ENCODE peak calls at places on chromosomes 3 and 15, in four cellular contexts. One of them, this sample, is unnamed.

GRCh38 chr15:42057744-42058646 is 36.4 kb downstream of the PLA2G4D start:
- DNase-seq in Peyer's patch: peak; percentile 12
- DNase-seq in mammary epithelial cell: no peak
- DNase-seq in mucosa of descending colon: no peak
- DNase-seq in this sample: no peak

GRCh38 chr15:41640985-41641384 is 19.2 kb upstream of the MGA start:
- DNase-seq in Peyer's patch: no peak
- DNase-seq in mammary epithelial cell: no peak
- DNase-seq in mucosa of descending colon: no peak
- DNase-seq in this sample: no peak

GRCh38 chr3:17518189-17519059 is 224.0 kb downstream of the TBC1D5 start:
- DNase-seq in Peyer's patch: no peak
- DNase-seq in mammary epithelial cell: no peak
- DNase-seq in mucosa of descending colon: no peak
- DNase-seq in this sample: no peak

GRCh38 chr3:173066044-173066679 is 74.9 kb downstream of the SPATA16 start:
- DNase-seq in Peyer's patch: no peak
- DNase-seq in mammary epithelial cell: no peak
- DNase-seq in mucosa of descending colon: no peak
- DNase-seq in this sample: no peak

GRCh38 chr3:143538577-143538981 is 309.7 kb downstream of the SLC9A9 start:
- DNase-seq in Peyer's patch: no peak
- DNase-seq in mammary epithelial cell: peak; percentile 45
- DNase-seq in mucosa of descending colon: no peak
- DNase-seq in this sample: no peak

GRCh38 chr3:23702198-23702597 is 103.6 kb upstream of the UBE2E1 start:
- DNase-seq in Peyer's patch: no peak
- DNase-seq in mammary epithelial cell: no peak
- DNase-seq in mucosa of descending colon: no peak
- DNase-seq in this sample: no peak

GRCh38 chr15:88511161-88511560 is 35.3 kb downstream of the DET1 start:
- DNase-seq in Peyer's patch: no peak
- DNase-seq in mammary epithelial cell: no peak
- DNase-seq in mucosa of descending colon: no peak
- DNase-seq in this sample: no peak

GRCh38 chr3:50620846-50621245 is 3.9 kb downstream of the MAPKAPK3 start:
- DNase-seq in Peyer's patch: no peak
- DNase-seq in mammary epithelial cell: no peak
- DNase-seq in mucosa of descending colon: no peak
- DNase-seq in this sample: no peak

GRCh38 chr3:149151843-149152242 is 22.4 kb downstream of the HPS3 start:
- DNase-seq in Peyer's patch: no peak
- DNase-seq in mammary epithelial cell: peak; percentile 18
- DNase-seq in mucosa of descending colon: no peak
- DNase-seq in this sample: no peak

GRCh38 chr15:52518487-52518886 is 10.2 kb downstream of the MYO5A start:
- DNase-seq in Peyer's patch: no peak
- DNase-seq in mammary epithelial cell: no peak
- DNase-seq in mucosa of descending colon: no peak
- DNase-seq in this sample: no peak

GRCh38 chr3:136954980-136955780 is 2.6 kb upstream of the IL20RB start:
- DNase-seq in Peyer's patch: no peak
- DNase-seq in mammary epithelial cell: no peak
- DNase-seq in mucosa of descending colon: no peak
- DNase-seq in this sample: no peak

GRCh38 chr3:4943553-4943952 is 35.7 kb upstream of the BHLHE40 start:
- DNase-seq in Peyer's patch: no peak
- DNase-seq in mammary epithelial cell: no peak
- DNase-seq in mucosa of descending colon: no peak
- DNase-seq in this sample: no peak

GRCh38 chr15:78761020-78761419 is 50.2 kb downstream of the ADAMTS7 start:
- DNase-seq in Peyer's patch: no peak
- DNase-seq in mammary epithelial cell: no peak
- DNase-seq in mucosa of descending colon: peak; percentile 26
- DNase-seq in this sample: no peak

GRCh38 chr15:93047621-93048425 is 41.2 kb downstream of the RGMA start:
- DNase-seq in Peyer's patch: no peak
- DNase-seq in mammary epithelial cell: no peak
- DNase-seq in mucosa of descending colon: no peak
- DNase-seq in this sample: no peak

GRCh38 chr15:37794947-37795346 is 139.5 kb upstream of the TMCO5A start:
- DNase-seq in Peyer's patch: no peak
- DNase-seq in mammary epithelial cell: no peak
- DNase-seq in mucosa of descending colon: no peak
- DNase-seq in this sample: no peak

GRCh38 chr3:151925876-151926275 is 52.4 kb downstream of the SUCNR1 start:
- DNase-seq in Peyer's patch: no peak
- DNase-seq in mammary epithelial cell: peak; percentile 74
- DNase-seq in mucosa of descending colon: no peak
- DNase-seq in this sample: no peak

GRCh38 chr3:53775834-53776251 is 70.4 kb downstream of the CHDH start:
- DNase-seq in Peyer's patch: no peak
- DNase-seq in mammary epithelial cell: peak; percentile 63
- DNase-seq in mucosa of descending colon: no peak
- DNase-seq in this sample: no peak

GRCh38 chr3:1892459-1892858 is 206.2 kb upstream of the CNTN4 start:
- DNase-seq in Peyer's patch: no peak
- DNase-seq in mammary epithelial cell: no peak
- DNase-seq in mucosa of descending colon: no peak
- DNase-seq in this sample: no peak

GRCh38 chr15:78951841-78952238 is 7.0 kb upstream of the CTSH start:
- DNase-seq in Peyer's patch: no peak
- DNase-seq in mammary epithelial cell: peak; percentile 70
- DNase-seq in mucosa of descending colon: no peak
- DNase-seq in this sample: peak; percentile 64

GRCh38 chr3:112685435-112685834 is 44.5 kb upstream of the CCDC80 start:
- DNase-seq in Peyer's patch: no peak
- DNase-seq in mammary epithelial cell: no peak
- DNase-seq in mucosa of descending colon: no peak
- DNase-seq in this sample: no peak

GRCh38 chr15:98442379-98442833 is 205.9 kb upstream of the IGF1R start:
- DNase-seq in Peyer's patch: peak; percentile 19
- DNase-seq in mammary epithelial cell: peak; percentile 86
- DNase-seq in mucosa of descending colon: no peak
- DNase-seq in this sample: peak; percentile 60

GRCh38 chr3:19798324-19798723 is 135.7 kb downstream of the EFHB start:
- DNase-seq in Peyer's patch: no peak
- DNase-seq in mammary epithelial cell: no peak
- DNase-seq in mucosa of descending colon: no peak
- DNase-seq in this sample: no peak

GRCh38 chr15:38996111-38996541 is 431.5 kb upstream of the RASGRP1 start:
- DNase-seq in Peyer's patch: no peak
- DNase-seq in mammary epithelial cell: peak; percentile 73
- DNase-seq in mucosa of descending colon: no peak
- DNase-seq in this sample: no peak

GRCh38 chr3:127738192-127738840 is 65.6 kb downstream of the ABTB1 start:
- DNase-seq in Peyer's patch: no peak
- DNase-seq in mammary epithelial cell: peak; percentile 26
- DNase-seq in mucosa of descending colon: peak; percentile 63
- DNase-seq in this sample: peak; percentile 74

GRCh38 chr15:70503798-70504304 is 259.5 kb downstream of the UACA start:
- DNase-seq in Peyer's patch: no peak
- DNase-seq in mammary epithelial cell: no peak
- DNase-seq in mucosa of descending colon: no peak
- DNase-seq in this sample: no peak

GRCh38 chr15:70505411-70505919 is 257.9 kb downstream of the UACA start:
- DNase-seq in Peyer's patch: no peak
- DNase-seq in mammary epithelial cell: peak; percentile 95
- DNase-seq in mucosa of descending colon: no peak
- DNase-seq in this sample: no peak

GRCh38 chr15:70505971-70506887 is 257.1 kb downstream of the UACA start:
- DNase-seq in Peyer's patch: no peak
- DNase-seq in mammary epithelial cell: no peak
- DNase-seq in mucosa of descending colon: no peak
- DNase-seq in this sample: no peak

GRCh38 chr15:70504305-70504951 is 258.9 kb downstream of the UACA start:
- DNase-seq in Peyer's patch: peak; percentile 79
- DNase-seq in mammary epithelial cell: peak; percentile 67
- DNase-seq in mucosa of descending colon: peak; percentile 52
- DNase-seq in this sample: peak; percentile 47

DNA sequence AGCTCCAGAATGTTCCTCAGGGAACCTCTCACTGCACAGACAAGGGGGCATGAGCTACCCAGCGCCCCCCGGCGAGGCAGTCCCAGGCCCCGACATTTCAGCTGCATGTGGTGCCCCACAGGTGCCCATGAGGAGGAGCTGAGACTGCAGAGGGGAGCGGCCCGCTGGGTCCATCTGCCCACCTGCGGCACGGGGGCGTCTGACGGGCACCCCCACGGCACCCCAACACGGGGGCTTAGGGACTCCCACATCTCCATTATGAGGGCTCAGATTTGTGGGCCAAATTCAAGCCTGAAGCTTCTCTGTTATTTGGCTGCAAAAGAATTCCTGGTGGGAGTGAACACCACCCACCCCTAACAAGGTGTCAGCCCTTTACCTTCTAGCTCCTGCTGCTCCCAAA is 258.4 kb downstream of the UACA start:
- DNase-seq in Peyer's patch: no peak
- DNase-seq in mammary epithelial cell: no peak
- DNase-seq in mucosa of descending colon: no peak
- DNase-seq in this sample: no peak
- H3K4me3 ChIP-seq in Peyer's patch: no peak overlapping the region
- H3K4me3 ChIP-seq in mammary epithelial cell: no peak overlapping the region
- H3K4me3 ChIP-seq in mucosa of descending colon: no peak overlapping the region
- H3K4me3 ChIP-seq in this sample: no peak overlapping the region

DNA sequence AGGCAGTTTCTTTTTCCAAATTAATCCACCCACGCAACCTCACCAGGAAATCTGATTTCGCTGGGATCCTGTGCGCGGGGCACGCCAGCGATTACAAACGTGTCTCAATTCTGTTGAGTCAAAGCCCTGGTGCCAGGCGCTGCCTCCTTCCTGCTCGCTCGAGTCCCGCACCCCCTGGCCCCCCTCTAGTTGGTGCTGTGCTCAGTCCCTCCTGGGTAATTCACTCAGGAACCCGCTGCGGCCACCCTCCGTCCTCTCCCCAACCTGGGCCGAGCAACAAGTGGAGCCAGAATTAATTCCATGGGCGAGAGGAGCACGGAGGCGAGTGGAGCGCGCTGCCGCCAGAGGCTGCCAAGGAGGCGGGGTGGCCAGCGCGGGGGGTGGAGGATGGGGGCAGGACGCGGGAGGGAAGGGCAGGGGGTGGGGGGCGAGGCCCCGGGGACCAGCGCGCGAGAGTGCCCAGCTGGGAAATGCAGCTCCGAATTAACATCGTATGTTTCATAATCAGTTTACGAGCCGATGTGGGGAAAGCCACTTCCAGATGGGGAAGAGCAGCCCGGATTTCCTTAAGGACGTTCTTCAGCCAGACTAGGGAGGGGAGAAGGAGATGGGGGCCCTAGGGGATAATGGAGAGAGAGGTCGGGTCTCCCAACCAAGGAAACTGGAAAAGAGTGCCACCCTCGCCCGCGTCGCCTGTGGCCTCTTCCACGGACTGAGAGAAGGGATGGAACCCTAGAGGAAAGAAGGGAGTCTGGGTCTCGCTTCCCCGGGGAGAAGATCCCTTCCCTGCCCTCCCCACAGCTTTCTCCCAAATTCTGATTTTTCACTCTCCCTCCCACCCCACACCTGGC is 5.8 kb downstream of the WNT5A start:
- DNase-seq in Peyer's patch: no peak
- DNase-seq in mammary epithelial cell: no peak
- DNase-seq in mucosa of descending colon: peak; percentile 36
- DNase-seq in this sample: no peak
- H3K4me3 ChIP-seq in Peyer's patch: peak overlapping the region; percentile 33
- H3K4me3 ChIP-seq in mammary epithelial cell: peak overlapping the region; percentile 52
- H3K4me3 ChIP-seq in mucosa of descending colon: no peak overlapping the region
- H3K4me3 ChIP-seq in this sample: peak overlapping the region; percentile 34

GRCh38 chr3:62940763-62941632 is 65.8 kb upstream of the CADPS start:
- DNase-seq in Peyer's patch: no peak
- DNase-seq in mammary epithelial cell: no peak
- DNase-seq in mucosa of descending colon: no peak
- DNase-seq in this sample: no peak
- H3K4me3 ChIP-seq in Peyer's patch: no peak overlapping the region
- H3K4me3 ChIP-seq in mammary epithelial cell: no peak overlapping the region
- H3K4me3 ChIP-seq in mucosa of descending colon: no peak overlapping the region
- H3K4me3 ChIP-seq in this sample: no peak overlapping the region

DNA sequence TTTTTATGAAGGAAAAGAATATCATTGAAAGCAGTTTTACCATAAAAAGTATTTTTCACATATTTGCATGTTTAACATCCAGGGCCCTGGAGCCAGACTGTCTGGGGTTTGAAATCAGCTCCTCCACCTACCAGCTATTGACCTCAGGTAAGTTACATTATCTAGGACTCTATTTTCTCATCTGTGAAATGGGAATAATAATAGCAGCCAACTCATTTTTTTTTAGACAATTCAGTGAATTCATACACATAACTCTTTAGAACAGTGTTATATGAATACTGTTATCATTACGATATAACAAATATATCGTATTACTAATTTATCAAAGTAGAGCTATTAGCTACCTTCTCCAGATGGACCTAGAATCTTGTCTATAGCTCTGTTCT is 21.3 kb downstream of the MDFIC2 start:
- DNase-seq in Peyer's patch: no peak
- DNase-seq in mammary epithelial cell: no peak
- DNase-seq in mucosa of descending colon: no peak
- DNase-seq in this sample: no peak
- H3K4me3 ChIP-seq in Peyer's patch: no peak overlapping the region
- H3K4me3 ChIP-seq in mammary epithelial cell: no peak overlapping the region
- H3K4me3 ChIP-seq in mucosa of descending colon: no peak overlapping the region
- H3K4me3 ChIP-seq in this sample: no peak overlapping the region

DNA sequence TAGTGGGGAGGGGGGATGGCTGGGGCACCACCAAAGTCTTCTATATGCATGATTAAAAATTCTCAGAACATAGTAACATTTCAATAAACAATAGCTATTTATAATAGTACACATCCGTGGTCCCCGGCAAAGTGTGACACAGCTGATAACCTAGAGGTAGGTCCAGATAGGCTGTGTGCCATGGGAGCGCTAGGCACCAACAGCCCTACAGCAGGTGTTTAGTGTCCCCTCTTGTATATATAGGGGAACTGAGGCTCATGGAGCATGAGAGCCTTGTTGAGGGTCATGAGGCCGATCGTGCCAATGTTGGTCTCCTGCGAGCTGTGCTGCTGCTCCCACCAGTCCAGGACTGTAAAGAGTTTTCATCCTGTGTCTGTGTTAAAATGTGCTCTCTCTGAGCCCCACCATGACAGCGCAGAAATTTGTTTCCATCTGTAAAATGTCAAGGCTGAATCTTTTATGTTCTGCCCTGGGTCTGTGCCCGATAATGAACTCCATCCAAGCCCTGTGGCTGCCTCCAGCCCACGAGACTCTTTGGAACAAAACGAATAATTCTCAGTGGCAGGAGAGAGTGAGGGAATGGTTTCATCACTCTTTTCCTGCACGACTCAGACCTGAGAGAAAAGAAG is 14.5 kb downstream of the TMEM158 start:
- DNase-seq in Peyer's patch: no peak
- DNase-seq in mammary epithelial cell: no peak
- DNase-seq in mucosa of descending colon: no peak
- DNase-seq in this sample: no peak
- H3K4me3 ChIP-seq in Peyer's patch: no peak overlapping the region
- H3K4me3 ChIP-seq in mammary epithelial cell: no peak overlapping the region
- H3K4me3 ChIP-seq in mucosa of descending colon: no peak overlapping the region
- H3K4me3 ChIP-seq in this sample: no peak overlapping the region

This sample was measured in stomach.